ENCODE peak calls at places on chromosomes 11 and 22, in nine cellular contexts. M is A549, A is GM23338, B is HepG2, Y is Panc1, R is HCT116, Q is GM12878, X is SK-N-SH, I is K562. D is an unnamed sample.

GRCh38 chr22:19607198-19608113 is 83.2 kb upstream of the CLDN5 start:
- DNase-seq in M (no peak), A (peak; percentile 53), B (no peak), Y (no peak), R (no peak), Q (no peak), X (no peak), I (no peak), D (no peak)

GRCh38 chr11:132332521-132332920 is 962.1 kb downstream of the NTM start:
- DNase-seq in M (no peak), A (peak; percentile 39), B (no peak), Y (no peak), R (no peak), Q (no peak), X (no peak), I (no peak), D (no peak)

GRCh38 chr11:118010738-118011461 is 24.7 kb downstream of the IL10RA start:
- DNase-seq in M (no peak), A (no peak), B (no peak), Y (no peak), R (no peak), Q (peak; percentile 86), X (no peak), I (peak; percentile 39), D (peak; percentile 78)

GRCh38 chr11:37026326-37026725 is 428.3 kb upstream of the RAG2 start:
- DNase-seq in M (no peak), A (no peak), B (no peak), Y (no peak), R (no peak), Q (no peak), X (no peak), I (no peak), D (no peak)

GRCh38 chr11:96052921-96053631 is 129.2 kb upstream of the MTMR2 start:
- DNase-seq in M (no peak), A (no peak), B (no peak), Y (no peak), R (no peak), Q (peak; percentile 53), X (no peak), I (no peak), D (no peak)

GRCh38 chr11:73859671-73860070 is 17.0 kb downstream of the COA4 start:
- DNase-seq in M (no peak), A (no peak), B (no peak), Y (no peak), R (no peak), Q (no peak), X (no peak), I (no peak), D (no peak)

GRCh38 chr11:19084661-19085315 is 24.3 kb upstream of the MRGPRX2 start:
- DNase-seq in M (no peak), A (no peak), B (no peak), Y (no peak), R (no peak), Q (no peak), X (no peak), I (no peak), D (no peak)

GRCh38 chr11:128942272-128942612 is 429 bp downstream of the TP53AIP1 start:
- DNase-seq in M (no peak), A (no peak), B (no peak), Y (no peak), R (no peak), Q (no peak), X (no peak), I (no peak), D (no peak)

GRCh38 chr11:104830080-104830479 is 68.2 kb downstream of the CASP12 start:
- DNase-seq in M (peak; percentile 12), A (no peak), B (no peak), Y (no peak), R (peak; percentile 1), Q (no peak), X (no peak), I (no peak), D (no peak)

GRCh38 chr11:10294289-10294953 is 402 bp upstream of the SBF2 start:
- DNase-seq in M (peak; percentile 62), A (peak; percentile 62), B (no peak), Y (no peak), R (no peak), Q (no peak), X (peak; percentile 61), I (peak; percentile 11), D (no peak)

GRCh38 chr11:8315463-8315862 is 51.8 kb upstream of the LMO1 start:
- DNase-seq in M (no peak), A (no peak), B (no peak), Y (no peak), R (no peak), Q (no peak), X (peak; percentile 60), I (no peak), D (no peak)

GRCh38 chr11:128492903-128493569 is 94.3 kb downstream of the ETS1 start:
- DNase-seq in M (no peak), A (no peak), B (no peak), Y (no peak), R (no peak), Q (no peak), X (no peak), I (no peak), D (no peak)

GRCh38 chr22:45426387-45426786 is 12.9 kb downstream of the RIBC2 start:
- DNase-seq in M (no peak), A (no peak), B (no peak), Y (no peak), R (no peak), Q (no peak), X (no peak), I (no peak), D (no peak)

GRCh38 chr22:31678748-31679147 is 16.7 kb upstream of the PISD start:
- DNase-seq in M (no peak), A (no peak), B (no peak), Y (no peak), R (no peak), Q (no peak), X (no peak), I (no peak), D (no peak)

GRCh38 chr11:32105871-32106312 is 15.0 kb downstream of the RCN1 start:
- DNase-seq in M (no peak), A (no peak), B (no peak), Y (no peak), R (no peak), Q (peak; percentile 81), X (no peak), I (no peak), D (no peak)

GRCh38 chr22:45867118-45867905 is 109.7 kb downstream of the WNT7B start:
- DNase-seq in M (no peak), A (peak; percentile 72), B (no peak), Y (no peak), R (no peak), Q (no peak), X (peak; percentile 87), I (no peak), D (no peak)

GRCh38 chr22:45441158-45441557 is 27.7 kb downstream of the RIBC2 start:
- DNase-seq in M (peak; percentile 57), A (peak; percentile 77), B (peak; percentile 71), Y (peak; percentile 17), R (peak; percentile 42), Q (no peak), X (peak; percentile 70), I (peak; percentile 12), D (peak; percentile 40)

GRCh38 chr11:67303989-67304411 is 670 bp downstream of the SSH3 start:
- DNase-seq in M (no peak), A (peak; percentile 33), B (no peak), Y (no peak), R (no peak), Q (no peak), X (peak; percentile 70), I (no peak), D (no peak)

GRCh38 chr11:122036022-122036421 is 80.0 kb downstream of the BLID start:
- DNase-seq in M (no peak), A (no peak), B (no peak), Y (no peak), R (no peak), Q (no peak), X (no peak), I (no peak), D (no peak)

GRCh38 chr11:122040476-122040875 is 75.5 kb downstream of the BLID start:
- DNase-seq in M (no peak), A (peak; percentile 15), B (no peak), Y (no peak), R (no peak), Q (no peak), X (no peak), I (no peak), D (no peak)

GRCh38 chr11:122037911-122038310 is 78.1 kb downstream of the BLID start:
- DNase-seq in M (no peak), A (no peak), B (no peak), Y (no peak), R (no peak), Q (no peak), X (no peak), I (no peak), D (no peak)

GRCh38 chr11:122036493-122036892 is 79.5 kb downstream of the BLID start:
- DNase-seq in M (no peak), A (no peak), B (no peak), Y (no peak), R (no peak), Q (no peak), X (no peak), I (no peak), D (no peak)

DNA sequence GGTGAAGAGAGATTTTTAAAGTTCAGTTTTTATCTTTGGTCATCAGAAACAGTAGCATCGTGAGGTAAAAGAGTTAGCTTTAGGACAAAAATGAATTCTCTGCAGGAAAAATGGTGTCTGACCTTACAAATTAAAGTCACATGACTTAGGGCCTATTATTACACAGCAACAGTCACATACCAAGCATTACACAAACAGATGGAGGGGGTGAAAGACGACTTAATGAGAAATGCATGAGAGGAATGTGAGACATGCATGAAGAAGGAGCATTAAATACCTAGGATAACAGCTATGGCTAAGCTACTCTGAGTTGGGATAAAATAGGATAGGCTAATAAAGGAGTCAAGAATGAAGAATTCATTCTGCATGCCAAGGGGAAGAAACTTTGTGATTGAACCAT is 77.5 kb downstream of the BLID start:
- DNase-seq in M (no peak), A (peak; percentile 74), B (no peak), Y (no peak), R (no peak), Q (no peak), X (no peak), I (no peak), D (no peak)
- TF ChIP-seq REST in M (no peak), A (no peak), B (no peak), Y (no peak), R (no peak), Q (no peak), X (no peak), I (no peak), D (no peak)

GRCh38 chr11:86279713-86280112 is 22.3 kb upstream of the HIKESHI start:
- DNase-seq in M (no peak), A (no peak), B (no peak), Y (no peak), R (no peak), Q (no peak), X (no peak), I (no peak), D (peak; percentile 7)
- TF ChIP-seq REST in M (no peak), A (no peak), B (no peak), Y (no peak), R (no peak), Q (no peak), X (no peak), I (no peak), D (no peak)

GRCh38 chr22:48897638-48897954 is 930.1 kb downstream of the BRD1 start:
- DNase-seq in M (no peak), A (no peak), B (no peak), Y (no peak), R (no peak), Q (no peak), X (no peak), I (no peak), D (no peak)
- TF ChIP-seq REST in M (no peak), A (no peak), B (no peak), Y (no peak), R (no peak), Q (no peak), X (no peak), I (no peak), D (no peak)

GRCh38 chr22:30607939-30608338 is 965 bp downstream of the TCN2 start:
- DNase-seq in M (no peak), A (no peak), B (no peak), Y (no peak), R (no peak), Q (no peak), X (no peak), I (no peak), D (no peak)
- TF ChIP-seq REST in M (no peak), A (no peak), B (no peak), Y (no peak), R (no peak), Q (no peak), X (no peak), I (no peak), D (no peak)